ENCODE peak calls at places on chromosome 6, in ten cellular contexts. E is Peyer's patch; H is lower lobe of right lung; A is mesenchymal stem cell; N is kidney; Y is CD8-positive, alpha-beta memory T cell; U is substantia nigra; I is GM23248; F is H9; O is cardiac muscle cell. X is an unnamed sample.

GRCh38 chr6:3825331-3825831 is 23.8 kb upstream of the FAM50B start:
- DNase-seq in E (no peak), H (peak; percentile 69), A (peak; percentile 64), N (no peak), Y (no peak), U (peak; percentile 55), I (peak; percentile 81), F (peak; percentile 83), O (peak; percentile 66), X (no peak)

GRCh38 chr6:34386316-34387137 is 5.9 kb downstream of the NUDT3 start:
- DNase-seq in E (no peak), H (no peak), A (peak; percentile 98), N (no peak), Y (no peak), U (no peak), I (peak; percentile 93), F (no peak), O (peak; percentile 92), X (no peak)

GRCh38 chr6:146189131-146189530 is 160.3 kb downstream of the GRM1 start:
- DNase-seq in E (no peak), H (no peak), A (no peak), N (no peak), Y (no peak), U (no peak), I (no peak), F (no peak), O (no peak), X (no peak)

GRCh38 chr6:141077355-141078333 is 1055.1 kb upstream of the GJE1 start:
- DNase-seq in E (no peak), H (no peak), A (peak; percentile 11), N (no peak), Y (no peak), U (no peak), I (peak; percentile 3), F (peak; percentile 74), O (peak; percentile 35), X (no peak)

GRCh38 chr6:139763468-139764214 is 389.2 kb upstream of the CITED2 start:
- DNase-seq in E (no peak), H (no peak), A (peak; percentile 52), N (no peak), Y (no peak), U (no peak), I (peak; percentile 76), F (no peak), O (peak; percentile 64), X (no peak)

GRCh38 chr6:115613488-115613887 is 447.2 kb downstream of the FRK start:
- DNase-seq in E (no peak), H (no peak), A (peak; percentile 45), N (no peak), Y (no peak), U (no peak), I (peak; percentile 88), F (no peak), O (peak; percentile 93), X (no peak)

GRCh38 chr6:140766999-140767398 is 1365.7 kb upstream of the GJE1 start:
- DNase-seq in E (no peak), H (no peak), A (no peak), N (no peak), Y (no peak), U (no peak), I (no peak), F (no peak), O (no peak), X (no peak)

GRCh38 chr6:166494757-166495486 is 91.6 kb downstream of the RAMACL start:
- DNase-seq in E (no peak), H (no peak), A (no peak), N (no peak), Y (no peak), U (peak; percentile 76), I (no peak), F (no peak), O (no peak), X (peak; percentile 53)

GRCh38 chr6:6924708-6925107 is 183.1 kb upstream of the RREB1 start:
- DNase-seq in E (no peak), H (no peak), A (no peak), N (no peak), Y (no peak), U (no peak), I (no peak), F (no peak), O (no peak), X (no peak)

GRCh38 chr6:109336221-109336955 is 45.9 kb downstream of the CD164 start:
- DNase-seq in E (peak; percentile 70), H (no peak), A (peak; percentile 21), N (no peak), Y (no peak), U (no peak), I (peak; percentile 47), F (no peak), O (peak; percentile 66), X (no peak)

GRCh38 chr6:118751072-118751471 is 99.7 kb upstream of the CEP85L start:
- DNase-seq in E (no peak), H (no peak), A (no peak), N (no peak), Y (no peak), U (no peak), I (no peak), F (no peak), O (no peak), X (no peak)

GRCh38 chr6:147911686-147912085 is 403.2 kb downstream of the SAMD5 start:
- DNase-seq in E (no peak), H (no peak), A (no peak), N (no peak), Y (no peak), U (no peak), I (no peak), F (no peak), O (no peak), X (no peak)

GRCh38 chr6:79609225-79609595 is 21.9 kb upstream of the SH3BGRL2 start:
- DNase-seq in E (no peak), H (no peak), A (no peak), N (no peak), Y (no peak), U (no peak), I (no peak), F (no peak), O (no peak), X (no peak)

GRCh38 chr6:142207265-142207877 is 60.3 kb downstream of the VTA1 start:
- DNase-seq in E (peak; percentile 51), H (peak; percentile 51), A (peak; percentile 68), N (no peak), Y (peak; percentile 6), U (no peak), I (peak; percentile 78), F (peak; percentile 72), O (peak; percentile 79), X (no peak)

GRCh38 chr6:10000461-10000992 is 414.3 kb downstream of the TFAP2A start:
- DNase-seq in E (no peak), H (no peak), A (no peak), N (no peak), Y (no peak), U (no peak), I (peak; percentile 30), F (no peak), O (no peak), X (no peak)

GRCh38 chr6:39228111-39228971 is 934 bp downstream of the KCNK5 start:
- DNase-seq in E (no peak), H (no peak), A (no peak), N (no peak), Y (no peak), U (no peak), I (no peak), F (no peak), O (no peak), X (no peak)

GRCh38 chr6:118770112-118770788 is 118.9 kb upstream of the CEP85L start:
- DNase-seq in E (no peak), H (no peak), A (no peak), N (no peak), Y (no peak), U (no peak), I (no peak), F (no peak), O (no peak), X (no peak)

GRCh38 chr6:79713701-79714322 is 82.7 kb downstream of the SH3BGRL2 start:
- DNase-seq in E (no peak), H (no peak), A (peak; percentile 49), N (no peak), Y (no peak), U (no peak), I (peak; percentile 41), F (peak; percentile 41), O (peak; percentile 66), X (no peak)

GRCh38 chr6:53065266-53066058 is at the start of gene FBXO9:
- DNase-seq in E (peak; percentile 82), H (peak; percentile 79), A (peak; percentile 52), N (peak; percentile 92), Y (peak; percentile 77), U (peak; percentile 79), I (peak; percentile 78), F (peak; percentile 72), O (peak; percentile 62), X (peak; percentile 70)

DNA sequence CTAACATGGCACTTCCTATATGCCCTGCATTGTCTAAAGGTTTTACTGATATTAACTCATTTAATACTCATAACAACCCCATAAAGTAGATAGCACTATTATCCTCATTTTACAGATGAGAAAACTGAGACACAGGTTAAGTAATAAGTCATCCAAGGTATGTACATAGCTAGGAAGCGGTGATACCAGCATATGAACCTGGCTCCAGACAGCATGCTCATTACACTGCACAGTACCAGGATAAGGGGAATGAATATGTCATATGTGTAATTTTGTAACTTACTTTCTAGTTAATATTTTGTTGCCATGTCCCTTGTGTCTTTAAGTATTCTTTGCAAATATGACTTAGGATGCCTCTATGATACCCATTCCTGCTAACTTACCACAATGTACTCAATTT is 53.2 kb upstream of the PBOV1 start:
- DNase-seq in E (no peak), H (no peak), A (no peak), N (no peak), Y (no peak), U (no peak), I (no peak), F (no peak), O (no peak), X (no peak)
- H3K27ac ChIP-seq in E (no peak overlapping the region), H (no peak overlapping the region), A (no peak overlapping the region), N (no peak overlapping the region), Y (no peak overlapping the region), U (no peak overlapping the region), I (no peak overlapping the region), F (no peak overlapping the region), O (no peak overlapping the region), X (no peak overlapping the region)

GRCh38 chr6:24947636-24948035 is 11.9 kb upstream of the RIPOR2 start:
- DNase-seq in E (no peak), H (no peak), A (no peak), N (no peak), Y (no peak), U (no peak), I (no peak), F (no peak), O (no peak), X (no peak)
- H3K27ac ChIP-seq in E (no peak overlapping the region), H (no peak overlapping the region), A (no peak overlapping the region), N (no peak overlapping the region), Y (no peak overlapping the region), U (no peak overlapping the region), I (no peak overlapping the region), F (no peak overlapping the region), O (no peak overlapping the region), X (no peak overlapping the region)

GRCh38 chr6:44036196-44036595 is 91.1 kb downstream of the MRPL14 start:
- DNase-seq in E (no peak), H (no peak), A (no peak), N (peak; percentile 32), Y (no peak), U (no peak), I (peak; percentile 57), F (no peak), O (no peak), X (no peak)
- H3K27ac ChIP-seq in E (no peak overlapping the region), H (no peak overlapping the region), A (no peak overlapping the region), N (no peak overlapping the region), Y (no peak overlapping the region), U (no peak overlapping the region), I (peak overlapping the region; percentile 49), F (no peak overlapping the region), O (no peak overlapping the region), X (no peak overlapping the region)

GRCh38 chr6:44388876-44389275 is 1.4 kb downstream of the CDC5L start:
- DNase-seq in E (no peak), H (no peak), A (no peak), N (no peak), Y (no peak), U (no peak), I (no peak), F (no peak), O (no peak), X (no peak)
- H3K27ac ChIP-seq in E (no peak overlapping the region), H (no peak overlapping the region), A (no peak overlapping the region), N (no peak overlapping the region), Y (peak overlapping the region; percentile 51), U (no peak overlapping the region), I (no peak overlapping the region), F (no peak overlapping the region), O (no peak overlapping the region), X (no peak overlapping the region)